ENCODE peak calls at places on chromosomes 16 and 17, in six cellular contexts. V is GM13976; H is fibroblast of gingiva; C is fibroblast of the aortic adventitia; B is stimulated activated CD4-positive, alpha-beta T cell treated with anti-CD3 and anti-CD28 coated beads, Interleukin-1b, Interleukin-23, amount 100 ng/mL, for 4 hours; Y is GM04504. T is an unnamed sample.

GRCh38 chr16:85629853-85630252 is 16.7 kb downstream of the GSE1 start:
- DNase-seq in B (no peak), C (no peak), Y (no peak), H (no peak), V (no peak), T (no peak)

GRCh38 chr17:42317256-42317966 is 29.1 kb downstream of the STAT5A start:
- DNase-seq in B (no peak), V (no peak), Y (no peak), H (no peak), C (no peak), T (no peak)

GRCh38 chr17:12567077-12568053 is 98.3 kb upstream of the MYOCD start:
- DNase-seq in H (no peak), B (no peak), Y (no peak), C (no peak), V (no peak), T (no peak)

GRCh38 chr16:88331989-88332920 is 50.5 kb upstream of the ZNF469 start:
- DNase-seq in C (peak), V (no peak), H (peak), Y (peak), B (no peak), T (peak)

GRCh38 chr17:4715071-4715749 is 4.8 kb downstream of the ARRB2 start:
- DNase-seq in C (no peak), Y (no peak), H (no peak), B (peak), V (peak), T (no peak)

GRCh38 chr16:57984443-57985203 is 13.7 kb upstream of the CNGB1 start:
- DNase-seq in B (peak), H (peak), C (peak), Y (no peak), V (peak), T (peak)

GRCh38 chr17:2749784-2750181 is 331 bp upstream of the CCDC92B start:
- DNase-seq in H (peak), C (peak), B (peak), V (peak), Y (peak), T (peak)

GRCh38 chr17:19369846-19370492 is 7.4 kb upstream of the B9D1 start:
- DNase-seq in H (no peak), B (no peak), V (no peak), Y (no peak), C (no peak), T (no peak)